ENCODE peak calls at places on chromosomes 6 and 20, in nine cellular contexts. One of them, this sample, is unnamed.

GRCh38 chr6:126054802-126055201 is 68.5 kb downstream of the TRMT11 start:
- DNase-seq in RWPE1: no peak
- DNase-seq in caudate nucleus: no peak
- DNase-seq in hepatocyte: no peak
- DNase-seq in neural progenitor cell: no peak
- DNase-seq in IMR-90: no peak
- DNase-seq in uterus: no peak
- DNase-seq in mesendoderm: no peak
- DNase-seq in GM23248: no peak
- DNase-seq in this sample: no peak

GRCh38 chr6:112100561-112100960 is 13.2 kb downstream of the FAM229B start:
- DNase-seq in RWPE1: no peak
- DNase-seq in GM23248: no peak
- DNase-seq in neural progenitor cell: no peak
- DNase-seq in hepatocyte: no peak
- DNase-seq in caudate nucleus: no peak
- DNase-seq in IMR-90: no peak
- DNase-seq in mesendoderm: no peak
- DNase-seq in uterus: no peak
- DNase-seq in this sample: no peak

GRCh38 chr6:89925826-89926225 is 31.6 kb downstream of the GJA10 start:
- DNase-seq in caudate nucleus: no peak
- DNase-seq in IMR-90: peak
- DNase-seq in hepatocyte: no peak
- DNase-seq in uterus: no peak
- DNase-seq in mesendoderm: no peak
- DNase-seq in GM23248: peak
- DNase-seq in RWPE1: peak
- DNase-seq in neural progenitor cell: no peak
- DNase-seq in this sample: no peak

GRCh38 chr20:50138479-50139393 is 14.8 kb downstream of the PEDS1 start:
- DNase-seq in neural progenitor cell: no peak
- DNase-seq in mesendoderm: no peak
- DNase-seq in RWPE1: no peak
- DNase-seq in uterus: no peak
- DNase-seq in GM23248: no peak
- DNase-seq in caudate nucleus: peak
- DNase-seq in IMR-90: no peak
- DNase-seq in hepatocyte: no peak
- DNase-seq in this sample: no peak

GRCh38 chr20:39645130-39645529 is 683.0 kb downstream of the DHX35 start:
- DNase-seq in RWPE1: no peak
- DNase-seq in neural progenitor cell: peak
- DNase-seq in hepatocyte: no peak
- DNase-seq in uterus: no peak
- DNase-seq in GM23248: no peak
- DNase-seq in caudate nucleus: no peak
- DNase-seq in mesendoderm: no peak
- DNase-seq in IMR-90: no peak
- DNase-seq in this sample: peak

GRCh38 chr6:147870745-147871144 is 362.3 kb downstream of the SAMD5 start:
- DNase-seq in uterus: no peak
- DNase-seq in IMR-90: no peak
- DNase-seq in hepatocyte: no peak
- DNase-seq in RWPE1: no peak
- DNase-seq in GM23248: no peak
- DNase-seq in caudate nucleus: no peak
- DNase-seq in neural progenitor cell: no peak
- DNase-seq in mesendoderm: no peak
- DNase-seq in this sample: no peak

GRCh38 chr6:62746968-62747367 is 460.9 kb upstream of the KHDRBS2 start:
- DNase-seq in mesendoderm: peak
- DNase-seq in uterus: no peak
- DNase-seq in hepatocyte: no peak
- DNase-seq in neural progenitor cell: no peak
- DNase-seq in IMR-90: no peak
- DNase-seq in RWPE1: no peak
- DNase-seq in caudate nucleus: no peak
- DNase-seq in GM23248: no peak
- DNase-seq in this sample: no peak

GRCh38 chr20:34312024-34312460 is 8.9 kb upstream of the AHCY start:
- DNase-seq in neural progenitor cell: peak
- DNase-seq in hepatocyte: peak
- DNase-seq in RWPE1: no peak
- DNase-seq in uterus: no peak
- DNase-seq in IMR-90: no peak
- DNase-seq in mesendoderm: no peak
- DNase-seq in caudate nucleus: no peak
- DNase-seq in GM23248: peak
- DNase-seq in this sample: no peak

GRCh38 chr6:150426198-150426597 is 57.4 kb downstream of the IYD start:
- DNase-seq in IMR-90: no peak
- DNase-seq in hepatocyte: no peak
- DNase-seq in mesendoderm: no peak
- DNase-seq in uterus: no peak
- DNase-seq in caudate nucleus: no peak
- DNase-seq in GM23248: no peak
- DNase-seq in neural progenitor cell: no peak
- DNase-seq in RWPE1: no peak
- DNase-seq in this sample: no peak

GRCh38 chr20:47150403-47151152 is 205.9 kb downstream of the ZMYND8 start:
- DNase-seq in caudate nucleus: peak
- DNase-seq in uterus: peak
- DNase-seq in neural progenitor cell: peak
- DNase-seq in mesendoderm: peak
- DNase-seq in hepatocyte: peak
- DNase-seq in IMR-90: peak
- DNase-seq in RWPE1: peak
- DNase-seq in GM23248: peak
- DNase-seq in this sample: peak

GRCh38 chr6:76230711-76231110 is 158.2 kb upstream of the IMPG1 start:
- DNase-seq in caudate nucleus: no peak
- DNase-seq in mesendoderm: peak
- DNase-seq in hepatocyte: peak
- DNase-seq in uterus: no peak
- DNase-seq in IMR-90: no peak
- DNase-seq in GM23248: no peak
- DNase-seq in RWPE1: no peak
- DNase-seq in neural progenitor cell: no peak
- DNase-seq in this sample: no peak

GRCh38 chr20:25586877-25587276 is 1.5 kb upstream of the NINL start:
- DNase-seq in IMR-90: peak
- DNase-seq in mesendoderm: no peak
- DNase-seq in uterus: no peak
- DNase-seq in hepatocyte: no peak
- DNase-seq in caudate nucleus: no peak
- DNase-seq in neural progenitor cell: no peak
- DNase-seq in RWPE1: no peak
- DNase-seq in GM23248: peak
- DNase-seq in this sample: no peak

GRCh38 chr20:49276201-49276894 is 1.5 kb downstream of the ZNFX1 start:
- DNase-seq in uterus: no peak
- DNase-seq in IMR-90: peak
- DNase-seq in RWPE1: no peak
- DNase-seq in GM23248: peak
- DNase-seq in caudate nucleus: no peak
- DNase-seq in mesendoderm: peak
- DNase-seq in neural progenitor cell: no peak
- DNase-seq in hepatocyte: peak
- DNase-seq in this sample: peak

GRCh38 chr20:20491110-20491783 is 123.3 kb downstream of the INSM1 start:
- DNase-seq in caudate nucleus: no peak
- DNase-seq in neural progenitor cell: no peak
- DNase-seq in uterus: no peak
- DNase-seq in mesendoderm: no peak
- DNase-seq in IMR-90: peak
- DNase-seq in GM23248: peak
- DNase-seq in hepatocyte: no peak
- DNase-seq in RWPE1: no peak
- DNase-seq in this sample: peak

GRCh38 chr20:58182521-58183140 is 45.8 kb downstream of the ANKRD60 start:
- DNase-seq in IMR-90: no peak
- DNase-seq in RWPE1: no peak
- DNase-seq in neural progenitor cell: no peak
- DNase-seq in uterus: no peak
- DNase-seq in GM23248: no peak
- DNase-seq in hepatocyte: no peak
- DNase-seq in caudate nucleus: no peak
- DNase-seq in mesendoderm: no peak
- DNase-seq in this sample: no peak

GRCh38 chr6:31163922-31164321 is 5.5 kb downstream of the TCF19 start:
- DNase-seq in GM23248: no peak
- DNase-seq in hepatocyte: no peak
- DNase-seq in mesendoderm: no peak
- DNase-seq in RWPE1: no peak
- DNase-seq in caudate nucleus: no peak
- DNase-seq in neural progenitor cell: no peak
- DNase-seq in uterus: no peak
- DNase-seq in IMR-90: peak
- DNase-seq in this sample: no peak

GRCh38 chr20:50724851-50725721 is 6.3 kb upstream of the PARD6B start:
- DNase-seq in mesendoderm: peak
- DNase-seq in uterus: peak
- DNase-seq in GM23248: peak
- DNase-seq in hepatocyte: peak
- DNase-seq in neural progenitor cell: peak
- DNase-seq in caudate nucleus: peak
- DNase-seq in IMR-90: peak
- DNase-seq in RWPE1: peak
- DNase-seq in this sample: no peak

GRCh38 chr6:143192766-143193165 is 132.1 kb downstream of the AIG1 start:
- DNase-seq in RWPE1: no peak
- DNase-seq in GM23248: no peak
- DNase-seq in IMR-90: no peak
- DNase-seq in uterus: no peak
- DNase-seq in caudate nucleus: no peak
- DNase-seq in hepatocyte: no peak
- DNase-seq in mesendoderm: no peak
- DNase-seq in neural progenitor cell: no peak
- DNase-seq in this sample: no peak

GRCh38 chr6:17336425-17336824 is 55.3 kb downstream of the RBM24 start:
- DNase-seq in IMR-90: peak
- DNase-seq in caudate nucleus: no peak
- DNase-seq in GM23248: no peak
- DNase-seq in hepatocyte: peak
- DNase-seq in mesendoderm: no peak
- DNase-seq in neural progenitor cell: no peak
- DNase-seq in uterus: no peak
- DNase-seq in RWPE1: no peak
- DNase-seq in this sample: no peak

GRCh38 chr20:12411246-12411940 is 493.7 kb downstream of the BTBD3 start:
- DNase-seq in mesendoderm: no peak
- DNase-seq in GM23248: no peak
- DNase-seq in hepatocyte: no peak
- DNase-seq in neural progenitor cell: no peak
- DNase-seq in IMR-90: no peak
- DNase-seq in RWPE1: no peak
- DNase-seq in caudate nucleus: no peak
- DNase-seq in uterus: no peak
- DNase-seq in this sample: no peak
- H3K27ac ChIP-seq in mesendoderm: no peak
- H3K27ac ChIP-seq in GM23248: no peak
- H3K27ac ChIP-seq in hepatocyte: no peak
- H3K27ac ChIP-seq in neural progenitor cell: no peak
- H3K27ac ChIP-seq in IMR-90: no peak
- H3K27ac ChIP-seq in RWPE1: no peak
- H3K27ac ChIP-seq in caudate nucleus: no peak
- H3K27ac ChIP-seq in uterus: no peak
- H3K27ac ChIP-seq in this sample: no peak

GRCh38 chr20:44157061-44157460 is 29.9 kb downstream of the JPH2 start:
- DNase-seq in IMR-90: no peak
- DNase-seq in RWPE1: no peak
- DNase-seq in hepatocyte: no peak
- DNase-seq in GM23248: no peak
- DNase-seq in caudate nucleus: no peak
- DNase-seq in mesendoderm: no peak
- DNase-seq in neural progenitor cell: no peak
- DNase-seq in uterus: no peak
- DNase-seq in this sample: no peak

GRCh38 chr20:44160133-44160532 is 26.9 kb downstream of the JPH2 start:
- DNase-seq in mesendoderm: no peak
- DNase-seq in hepatocyte: no peak
- DNase-seq in neural progenitor cell: no peak
- DNase-seq in IMR-90: no peak
- DNase-seq in uterus: no peak
- DNase-seq in RWPE1: no peak
- DNase-seq in GM23248: no peak
- DNase-seq in caudate nucleus: no peak
- DNase-seq in this sample: no peak

GRCh38 chr20:44159711-44160110 is 27.3 kb downstream of the JPH2 start:
- DNase-seq in mesendoderm: no peak
- DNase-seq in hepatocyte: no peak
- DNase-seq in uterus: no peak
- DNase-seq in RWPE1: no peak
- DNase-seq in caudate nucleus: no peak
- DNase-seq in IMR-90: no peak
- DNase-seq in GM23248: no peak
- DNase-seq in neural progenitor cell: no peak
- DNase-seq in this sample: no peak

GRCh38 chr20:44154521-44155001 is 32.4 kb downstream of the JPH2 start:
- DNase-seq in GM23248: peak
- DNase-seq in neural progenitor cell: peak
- DNase-seq in mesendoderm: peak
- DNase-seq in uterus: peak
- DNase-seq in hepatocyte: no peak
- DNase-seq in RWPE1: peak
- DNase-seq in IMR-90: no peak
- DNase-seq in caudate nucleus: no peak
- DNase-seq in this sample: no peak

GRCh38 chr20:44159125-44159524 is 27.9 kb downstream of the JPH2 start:
- DNase-seq in uterus: no peak
- DNase-seq in RWPE1: no peak
- DNase-seq in hepatocyte: no peak
- DNase-seq in GM23248: no peak
- DNase-seq in IMR-90: no peak
- DNase-seq in caudate nucleus: no peak
- DNase-seq in neural progenitor cell: no peak
- DNase-seq in mesendoderm: no peak
- DNase-seq in this sample: no peak
- H3K27ac ChIP-seq in uterus: no peak
- H3K27ac ChIP-seq in RWPE1: no peak
- H3K27ac ChIP-seq in hepatocyte: no peak
- H3K27ac ChIP-seq in GM23248: no peak
- H3K27ac ChIP-seq in IMR-90: no peak
- H3K27ac ChIP-seq in caudate nucleus: no peak
- H3K27ac ChIP-seq in neural progenitor cell: no peak
- H3K27ac ChIP-seq in mesendoderm: no peak
- H3K27ac ChIP-seq in this sample: no peak

GRCh38 chr20:63627700-63628245 is 872 bp upstream of the GMEB2 start:
- DNase-seq in mesendoderm: no peak
- DNase-seq in caudate nucleus: no peak
- DNase-seq in IMR-90: no peak
- DNase-seq in RWPE1: no peak
- DNase-seq in GM23248: no peak
- DNase-seq in neural progenitor cell: no peak
- DNase-seq in hepatocyte: no peak
- DNase-seq in uterus: no peak
- DNase-seq in this sample: no peak
- H3K27ac ChIP-seq in mesendoderm: no peak
- H3K27ac ChIP-seq in caudate nucleus: peak
- H3K27ac ChIP-seq in IMR-90: peak
- H3K27ac ChIP-seq in RWPE1: peak
- H3K27ac ChIP-seq in GM23248: peak
- H3K27ac ChIP-seq in neural progenitor cell: no peak
- H3K27ac ChIP-seq in hepatocyte: no peak
- H3K27ac ChIP-seq in uterus: peak
- H3K27ac ChIP-seq in this sample: peak

GRCh38 chr6:96016781-96017180 is 1.0 kb downstream of the FUT9 start:
- DNase-seq in hepatocyte: no peak
- DNase-seq in RWPE1: no peak
- DNase-seq in caudate nucleus: no peak
- DNase-seq in uterus: no peak
- DNase-seq in neural progenitor cell: no peak
- DNase-seq in IMR-90: no peak
- DNase-seq in GM23248: no peak
- DNase-seq in mesendoderm: peak
- DNase-seq in this sample: no peak
- H3K27ac ChIP-seq in hepatocyte: no peak
- H3K27ac ChIP-seq in RWPE1: no peak
- H3K27ac ChIP-seq in caudate nucleus: peak
- H3K27ac ChIP-seq in uterus: no peak
- H3K27ac ChIP-seq in neural progenitor cell: no peak
- H3K27ac ChIP-seq in IMR-90: no peak
- H3K27ac ChIP-seq in GM23248: no peak
- H3K27ac ChIP-seq in mesendoderm: no peak
- H3K27ac ChIP-seq in this sample: no peak